ENCODE peak calls at places on chromosomes 11 and 22, in ten cellular contexts. One of them, this sample, is unnamed.

GRCh38 chr11:45578286-45578685 is 87.1 kb downstream of the CHST1 start:
- DNase-seq in MM.1S: no peak
- DNase-seq in coronary artery: no peak
- DNase-seq in HCT116: no peak
- DNase-seq in IMR-90: no peak
- DNase-seq in A549: no peak
- DNase-seq in SK-N-SH: peak
- DNase-seq in kidney: no peak
- DNase-seq in tibial artery: no peak
- DNase-seq in fibroblast of lung: no peak
- DNase-seq in this sample: no peak

GRCh38 chr11:129191649-129192048 is 476 bp downstream of the ARHGAP32 start:
- DNase-seq in coronary artery: no peak
- DNase-seq in HCT116: no peak
- DNase-seq in A549: no peak
- DNase-seq in IMR-90: no peak
- DNase-seq in SK-N-SH: no peak
- DNase-seq in tibial artery: no peak
- DNase-seq in kidney: no peak
- DNase-seq in fibroblast of lung: no peak
- DNase-seq in MM.1S: no peak
- DNase-seq in this sample: peak

GRCh38 chr11:124920870-124921609 is 2.0 kb downstream of the HEPN1 start:
- DNase-seq in fibroblast of lung: peak
- DNase-seq in kidney: peak
- DNase-seq in A549: peak
- DNase-seq in MM.1S: no peak
- DNase-seq in tibial artery: peak
- DNase-seq in coronary artery: no peak
- DNase-seq in HCT116: no peak
- DNase-seq in IMR-90: peak
- DNase-seq in SK-N-SH: peak
- DNase-seq in this sample: peak

GRCh38 chr11:127629200-127629599 is 628.6 kb upstream of the KIRREL3 start:
- DNase-seq in kidney: no peak
- DNase-seq in HCT116: no peak
- DNase-seq in SK-N-SH: no peak
- DNase-seq in fibroblast of lung: no peak
- DNase-seq in MM.1S: no peak
- DNase-seq in IMR-90: no peak
- DNase-seq in tibial artery: no peak
- DNase-seq in A549: no peak
- DNase-seq in coronary artery: no peak
- DNase-seq in this sample: no peak

GRCh38 chr11:13287026-13287425 is 9.4 kb downstream of the BMAL1 start:
- DNase-seq in IMR-90: no peak
- DNase-seq in MM.1S: no peak
- DNase-seq in fibroblast of lung: no peak
- DNase-seq in coronary artery: no peak
- DNase-seq in HCT116: no peak
- DNase-seq in A549: no peak
- DNase-seq in SK-N-SH: no peak
- DNase-seq in kidney: no peak
- DNase-seq in tibial artery: no peak
- DNase-seq in this sample: no peak

GRCh38 chr11:119759324-119759723 is 30.3 kb upstream of the NECTIN1 start:
- DNase-seq in IMR-90: peak
- DNase-seq in fibroblast of lung: peak
- DNase-seq in A549: no peak
- DNase-seq in MM.1S: no peak
- DNase-seq in HCT116: peak
- DNase-seq in tibial artery: no peak
- DNase-seq in coronary artery: no peak
- DNase-seq in kidney: no peak
- DNase-seq in SK-N-SH: no peak
- DNase-seq in this sample: peak

GRCh38 chr22:37747090-37747714 is 50.4 kb downstream of the TRIOBP start:
- DNase-seq in coronary artery: no peak
- DNase-seq in SK-N-SH: peak
- DNase-seq in fibroblast of lung: peak
- DNase-seq in IMR-90: peak
- DNase-seq in tibial artery: no peak
- DNase-seq in A549: peak
- DNase-seq in MM.1S: no peak
- DNase-seq in kidney: no peak
- DNase-seq in HCT116: no peak
- DNase-seq in this sample: no peak

GRCh38 chr11:71364176-71364671 is 84.0 kb downstream of the DHCR7 start:
- DNase-seq in tibial artery: no peak
- DNase-seq in IMR-90: no peak
- DNase-seq in kidney: no peak
- DNase-seq in SK-N-SH: no peak
- DNase-seq in fibroblast of lung: no peak
- DNase-seq in MM.1S: no peak
- DNase-seq in HCT116: no peak
- DNase-seq in A549: no peak
- DNase-seq in coronary artery: no peak
- DNase-seq in this sample: no peak

GRCh38 chr11:37857726-37858125 is 1259.7 kb upstream of the RAG2 start:
- DNase-seq in coronary artery: no peak
- DNase-seq in IMR-90: no peak
- DNase-seq in MM.1S: no peak
- DNase-seq in tibial artery: no peak
- DNase-seq in kidney: no peak
- DNase-seq in HCT116: no peak
- DNase-seq in A549: no peak
- DNase-seq in fibroblast of lung: no peak
- DNase-seq in SK-N-SH: no peak
- DNase-seq in this sample: no peak

GRCh38 chr11:122333476-122333875 is 217.5 kb upstream of the BLID start:
- DNase-seq in HCT116: no peak
- DNase-seq in MM.1S: no peak
- DNase-seq in coronary artery: no peak
- DNase-seq in tibial artery: no peak
- DNase-seq in IMR-90: no peak
- DNase-seq in A549: no peak
- DNase-seq in kidney: no peak
- DNase-seq in SK-N-SH: no peak
- DNase-seq in fibroblast of lung: no peak
- DNase-seq in this sample: no peak

GRCh38 chr11:96242191-96242845 is 100.7 kb downstream of the MAML2 start:
- DNase-seq in kidney: no peak
- DNase-seq in MM.1S: no peak
- DNase-seq in HCT116: no peak
- DNase-seq in SK-N-SH: no peak
- DNase-seq in coronary artery: no peak
- DNase-seq in fibroblast of lung: no peak
- DNase-seq in A549: no peak
- DNase-seq in tibial artery: no peak
- DNase-seq in IMR-90: no peak
- DNase-seq in this sample: no peak

GRCh38 chr22:45548991-45549736 is 46.5 kb downstream of the FBLN1 start:
- DNase-seq in coronary artery: no peak
- DNase-seq in HCT116: peak
- DNase-seq in tibial artery: peak
- DNase-seq in fibroblast of lung: peak
- DNase-seq in A549: peak
- DNase-seq in kidney: peak
- DNase-seq in SK-N-SH: no peak
- DNase-seq in IMR-90: peak
- DNase-seq in MM.1S: no peak
- DNase-seq in this sample: peak

GRCh38 chr11:29801561-29801960 is 215.3 kb downstream of the KCNA4 start:
- DNase-seq in tibial artery: no peak
- DNase-seq in IMR-90: no peak
- DNase-seq in SK-N-SH: no peak
- DNase-seq in coronary artery: no peak
- DNase-seq in A549: no peak
- DNase-seq in MM.1S: no peak
- DNase-seq in HCT116: no peak
- DNase-seq in kidney: no peak
- DNase-seq in fibroblast of lung: peak
- DNase-seq in this sample: no peak

GRCh38 chr22:27416553-27417427 is 384.8 kb downstream of the MN1 start:
- DNase-seq in A549: peak
- DNase-seq in kidney: no peak
- DNase-seq in IMR-90: peak
- DNase-seq in SK-N-SH: peak
- DNase-seq in MM.1S: no peak
- DNase-seq in HCT116: no peak
- DNase-seq in coronary artery: no peak
- DNase-seq in tibial artery: no peak
- DNase-seq in fibroblast of lung: peak
- DNase-seq in this sample: peak

DNA sequence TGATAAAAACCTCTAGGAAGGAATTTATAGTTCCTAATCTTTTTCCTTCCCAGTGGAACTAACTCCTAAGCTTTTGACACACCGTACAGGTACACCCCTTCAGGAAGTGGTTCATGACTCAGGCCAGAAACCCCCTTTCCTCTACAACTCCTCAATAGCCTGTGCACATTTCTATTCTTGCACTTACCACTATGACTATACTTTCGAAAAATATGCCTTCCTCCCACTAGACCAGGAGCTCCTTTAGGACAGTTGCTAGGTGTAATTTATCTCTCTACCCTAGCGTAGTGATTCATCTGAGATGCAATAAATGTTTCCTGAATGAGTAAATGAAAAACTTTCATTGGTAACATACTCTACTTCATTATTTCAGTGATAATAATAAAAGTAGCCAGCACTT is 14.5 kb downstream of the MAP6 start:
- DNase-seq in kidney: no peak
- DNase-seq in SK-N-SH: no peak
- DNase-seq in MM.1S: no peak
- DNase-seq in fibroblast of lung: peak
- DNase-seq in IMR-90: peak
- DNase-seq in HCT116: no peak
- DNase-seq in tibial artery: no peak
- DNase-seq in A549: no peak
- DNase-seq in coronary artery: no peak
- DNase-seq in this sample: peak
- TF ChIP-seq CTCF in kidney: no peak
- TF ChIP-seq CTCF in SK-N-SH: no peak
- TF ChIP-seq CTCF in MM.1S: no peak
- TF ChIP-seq CTCF in fibroblast of lung: no peak
- TF ChIP-seq CTCF in IMR-90: no peak
- TF ChIP-seq CTCF in HCT116: no peak
- TF ChIP-seq CTCF in tibial artery: no peak
- TF ChIP-seq CTCF in A549: no peak
- TF ChIP-seq CTCF in coronary artery: no peak
- TF ChIP-seq CTCF in this sample: no peak

DNA sequence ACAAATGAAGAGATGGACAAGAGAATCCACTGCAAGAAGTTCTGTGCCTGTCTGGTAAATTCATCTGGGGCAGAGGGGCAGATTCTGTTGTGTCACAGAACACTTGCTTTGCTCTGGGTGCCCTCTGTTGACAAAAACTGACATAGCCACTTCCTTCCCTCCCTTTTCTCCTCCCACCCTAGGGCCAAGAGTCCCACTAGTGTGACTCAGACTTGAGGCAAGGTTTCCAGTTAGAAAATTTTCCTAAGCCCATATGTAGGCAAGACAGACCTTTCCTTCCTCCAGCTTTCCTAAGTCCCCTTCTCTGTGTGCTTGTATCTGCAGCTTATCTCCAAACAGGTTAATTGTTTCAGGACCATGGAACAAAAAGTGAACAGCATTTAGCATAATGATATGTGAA is 106.8 kb downstream of the RBFOX2 start:
- DNase-seq in MM.1S: peak
- DNase-seq in SK-N-SH: peak
- DNase-seq in HCT116: peak
- DNase-seq in A549: peak
- DNase-seq in kidney: no peak
- DNase-seq in fibroblast of lung: peak
- DNase-seq in IMR-90: peak
- DNase-seq in coronary artery: no peak
- DNase-seq in tibial artery: peak
- DNase-seq in this sample: peak
- H3K27ac ChIP-seq in MM.1S: no peak
- H3K27ac ChIP-seq in SK-N-SH: peak
- H3K27ac ChIP-seq in HCT116: peak
- H3K27ac ChIP-seq in A549: peak
- H3K27ac ChIP-seq in kidney: peak
- H3K27ac ChIP-seq in fibroblast of lung: peak
- H3K27ac ChIP-seq in IMR-90: no peak
- H3K27ac ChIP-seq in coronary artery: peak
- H3K27ac ChIP-seq in tibial artery: peak
- H3K27ac ChIP-seq in this sample: peak

DNA sequence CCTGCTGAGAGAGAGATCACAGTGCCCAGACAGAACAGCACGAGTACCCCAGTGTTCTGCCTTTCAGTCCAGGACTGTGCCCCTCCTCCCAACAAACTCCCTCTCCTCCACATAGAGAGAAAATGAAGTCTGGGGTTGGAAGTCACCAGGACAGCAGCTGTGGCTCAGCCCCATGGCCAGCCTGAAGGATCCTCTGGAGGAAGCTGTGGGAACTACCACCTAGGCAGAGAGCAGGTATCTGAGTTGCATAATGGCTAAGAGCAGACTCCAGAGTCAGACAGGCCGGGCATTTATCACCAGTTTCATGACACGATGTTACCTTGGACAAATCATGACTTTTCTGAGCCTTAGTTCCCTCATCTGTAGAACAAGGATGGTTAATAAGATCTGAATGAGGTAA is 61.2 kb upstream of the RRAS2 start:
- DNase-seq in SK-N-SH: no peak
- DNase-seq in A549: no peak
- DNase-seq in fibroblast of lung: no peak
- DNase-seq in kidney: no peak
- DNase-seq in HCT116: no peak
- DNase-seq in MM.1S: no peak
- DNase-seq in coronary artery: no peak
- DNase-seq in tibial artery: no peak
- DNase-seq in IMR-90: no peak
- DNase-seq in this sample: no peak
- TF ChIP-seq CTCF in SK-N-SH: no peak
- TF ChIP-seq CTCF in A549: no peak
- TF ChIP-seq CTCF in fibroblast of lung: no peak
- TF ChIP-seq CTCF in kidney: no peak
- TF ChIP-seq CTCF in HCT116: no peak
- TF ChIP-seq CTCF in MM.1S: no peak
- TF ChIP-seq CTCF in coronary artery: no peak
- TF ChIP-seq CTCF in tibial artery: no peak
- TF ChIP-seq CTCF in IMR-90: no peak
- TF ChIP-seq CTCF in this sample: no peak

DNA sequence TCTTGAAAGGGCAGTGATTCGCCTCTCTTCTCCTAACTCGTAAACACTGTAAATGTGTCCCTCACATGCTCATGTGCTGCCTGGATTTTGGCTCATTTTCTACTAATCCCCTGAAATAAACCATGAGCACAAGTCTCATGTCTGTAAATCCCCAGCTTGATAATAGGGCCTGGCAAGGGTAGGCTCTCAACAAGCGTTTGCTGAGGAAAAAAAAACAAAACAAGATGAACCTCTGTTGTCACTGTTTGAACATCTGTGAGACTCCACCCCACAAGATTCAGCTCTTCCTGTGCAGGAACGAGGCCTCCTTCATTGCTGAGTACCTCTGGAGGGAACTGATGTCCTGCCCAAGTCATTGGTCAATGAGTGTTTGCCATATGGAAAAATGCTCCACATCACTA is 4.5 kb upstream of the CYB5R2 start:
- DNase-seq in SK-N-SH: no peak
- DNase-seq in HCT116: no peak
- DNase-seq in MM.1S: no peak
- DNase-seq in A549: no peak
- DNase-seq in tibial artery: no peak
- DNase-seq in kidney: no peak
- DNase-seq in fibroblast of lung: no peak
- DNase-seq in IMR-90: peak
- DNase-seq in coronary artery: no peak
- DNase-seq in this sample: no peak
- H3K27ac ChIP-seq in SK-N-SH: no peak
- H3K27ac ChIP-seq in HCT116: no peak
- H3K27ac ChIP-seq in MM.1S: no peak
- H3K27ac ChIP-seq in A549: no peak
- H3K27ac ChIP-seq in tibial artery: no peak
- H3K27ac ChIP-seq in kidney: no peak
- H3K27ac ChIP-seq in fibroblast of lung: no peak
- H3K27ac ChIP-seq in IMR-90: no peak
- H3K27ac ChIP-seq in coronary artery: no peak
- H3K27ac ChIP-seq in this sample: no peak